ENCODE peak calls at places on chromosomes 2 and 18, in ten cellular contexts. W is Panc1, A is stomach, M is transverse colon, B is GM23338, Y is HepG2, Q is GM12878, C is vagina, P is HCT116, E is endothelial cell of umbilical vein. R is an unnamed sample.

GRCh38 chr18:36075862-36076587 is 8.7 kb upstream of the RPRD1A start:
- DNase-seq in W (peak; percentile 33), A (no peak), M (no peak), B (no peak), Y (peak; percentile 58), Q (peak; percentile 21), C (no peak), P (no peak), E (no peak), R (no peak)

GRCh38 chr18:42636309-42636708 is 479.2 kb downstream of the RIT2 start:
- DNase-seq in W (no peak), A (no peak), M (no peak), B (no peak), Y (no peak), Q (no peak), C (no peak), P (no peak), E (no peak), R (no peak)

GRCh38 chr2:20355131-20355530 is 4.5 kb upstream of the PUM2 start:
- DNase-seq in W (no peak), A (no peak), M (no peak), B (no peak), Y (peak; percentile 51), Q (no peak), C (no peak), P (no peak), E (no peak), R (no peak)

GRCh38 chr2:205675861-205676516 is 6.3 kb upstream of the NRP2 start:
- DNase-seq in W (no peak), A (no peak), M (no peak), B (peak; percentile 90), Y (peak; percentile 60), Q (no peak), C (no peak), P (peak; percentile 53), E (peak; percentile 74), R (no peak)

GRCh38 chr2:201621293-201621999 is 21.9 kb downstream of the TMEM237 start:
- DNase-seq in W (no peak), A (no peak), M (no peak), B (no peak), Y (no peak), Q (no peak), C (no peak), P (no peak), E (peak; percentile 89), R (no peak)

GRCh38 chr2:146837857-146838256 is 1007.0 kb upstream of the ACVR2A start:
- DNase-seq in W (no peak), A (no peak), M (no peak), B (no peak), Y (no peak), Q (no peak), C (no peak), P (no peak), E (peak; percentile 46), R (no peak)

GRCh38 chr2:225274751-225275150 is 124.8 kb upstream of the NYAP2 start:
- DNase-seq in W (no peak), A (no peak), M (no peak), B (no peak), Y (no peak), Q (no peak), C (no peak), P (no peak), E (no peak), R (no peak)

GRCh38 chr2:128064353-128064752 is 26.6 kb upstream of the UGGT1 start:
- DNase-seq in W (no peak), A (no peak), M (no peak), B (no peak), Y (no peak), Q (no peak), C (no peak), P (no peak), E (no peak), R (no peak)

GRCh38 chr2:19863303-19864041 is 38.3 kb downstream of the TTC32 start:
- DNase-seq in W (peak; percentile 27), A (peak; percentile 74), M (peak; percentile 68), B (peak; percentile 94), Y (peak; percentile 76), Q (no peak), C (no peak), P (peak; percentile 23), E (peak; percentile 55), R (no peak)

GRCh38 chr2:186129767-186130581 is 356.1 kb upstream of the ZC3H15 start:
- DNase-seq in W (peak; percentile 22), A (no peak), M (no peak), B (peak; percentile 44), Y (peak; percentile 75), Q (no peak), C (no peak), P (peak; percentile 42), E (peak; percentile 90), R (no peak)

GRCh38 chr2:219561179-219562048 is 9.9 kb downstream of the OBSL1 start:
- DNase-seq in W (no peak), A (no peak), M (no peak), B (peak; percentile 68), Y (peak; percentile 60), Q (no peak), C (no peak), P (no peak), E (no peak), R (no peak)

GRCh38 chr2:72900191-72900825 is 13.1 kb downstream of the SPR start:
- DNase-seq in W (no peak), A (no peak), M (no peak), B (no peak), Y (no peak), Q (no peak), C (no peak), P (no peak), E (no peak), R (peak; percentile 86)
- H3K27ac ChIP-seq in W (no peak overlapping the region), A (no peak overlapping the region), M (no peak overlapping the region), B (no peak overlapping the region), Y (no peak overlapping the region), Q (no peak overlapping the region), C (no peak overlapping the region), P (no peak overlapping the region), E (no peak overlapping the region), R (no peak overlapping the region)

GRCh38 chr18:47895565-47896250 is 34.8 kb downstream of the SMAD2 start:
- DNase-seq in W (no peak), A (no peak), M (no peak), B (no peak), Y (peak; percentile 19), Q (no peak), C (no peak), P (no peak), E (no peak), R (no peak)

GRCh38 chr18:47898696-47899095 is 31.8 kb downstream of the SMAD2 start:
- DNase-seq in W (no peak), A (no peak), M (no peak), B (peak; percentile 27), Y (peak; percentile 46), Q (no peak), C (no peak), P (no peak), E (peak; percentile 52), R (no peak)

GRCh38 chr18:47893047-47893446 is 37.4 kb downstream of the SMAD2 start:
- DNase-seq in W (no peak), A (no peak), M (no peak), B (no peak), Y (no peak), Q (no peak), C (no peak), P (no peak), E (no peak), R (no peak)

GRCh38 chr18:47898055-47898454 is 32.4 kb downstream of the SMAD2 start:
- DNase-seq in W (no peak), A (no peak), M (no peak), B (no peak), Y (no peak), Q (no peak), C (no peak), P (no peak), E (peak; percentile 32), R (no peak)

DNA sequence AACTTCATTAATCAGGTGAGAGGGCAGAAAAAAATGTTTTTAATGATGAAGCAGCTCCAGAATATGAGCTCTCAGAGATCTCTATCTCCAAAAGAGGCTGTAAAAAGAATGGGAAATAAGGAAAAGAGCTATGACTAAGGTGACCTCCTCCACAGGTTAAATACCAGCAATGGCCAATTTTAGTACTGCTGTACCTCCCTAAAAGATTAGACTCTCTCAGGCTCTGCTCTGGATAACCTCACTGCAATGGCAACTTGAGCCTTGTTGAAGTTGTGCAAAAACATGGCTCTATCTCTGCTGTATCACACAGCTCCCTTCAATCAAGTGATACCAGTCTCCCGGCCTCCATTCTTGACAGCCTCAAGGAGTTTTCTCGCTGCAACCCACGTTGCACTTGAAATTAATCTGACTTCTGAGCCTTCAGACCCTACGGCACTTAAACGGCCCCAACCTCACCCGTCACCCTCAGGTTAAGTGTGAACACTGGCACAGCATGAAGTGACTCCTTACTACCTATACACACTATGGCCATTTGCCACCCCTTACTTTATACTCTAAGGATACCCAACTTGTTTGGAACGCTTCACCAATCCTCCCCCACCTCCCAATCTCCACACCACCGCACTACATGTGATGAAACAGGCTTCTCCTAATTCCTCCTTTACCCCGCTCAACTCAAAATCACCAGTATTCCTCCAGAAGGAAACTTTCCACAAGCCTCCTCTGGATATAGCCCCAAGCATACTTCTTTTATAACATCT is 36.3 kb downstream of the SMAD2 start:
- DNase-seq in W (no peak), A (no peak), M (no peak), B (no peak), Y (no peak), Q (no peak), C (no peak), P (no peak), E (peak; percentile 29), R (no peak)
- TF ChIP-seq POLR2AphosphoS5 in W (no peak), A (no peak), M (no peak), B (no peak), Y (no peak), Q (no peak), C (no peak), P (no peak), E (peak; percentile 18), R (no peak)

DNA sequence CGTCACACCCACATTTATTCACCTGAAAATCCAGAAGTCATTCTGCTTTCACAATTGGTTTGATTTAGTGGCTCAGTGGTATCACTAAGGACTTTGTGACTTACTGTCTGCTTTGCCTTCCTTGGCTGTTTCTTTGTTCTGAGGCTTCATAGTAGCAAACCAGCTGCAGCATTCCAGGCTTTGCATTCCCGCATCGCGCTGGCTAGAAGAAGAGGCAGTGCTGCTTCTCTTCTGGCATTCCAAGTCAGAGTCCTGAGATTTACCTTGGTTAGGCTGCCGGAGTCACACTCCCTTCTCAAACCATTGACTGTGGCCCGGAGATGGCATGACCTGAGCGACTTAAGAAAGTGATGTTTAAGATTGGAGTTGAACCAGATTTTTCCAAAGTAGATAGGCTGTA is 35.1 kb downstream of the MYO1B start:
- DNase-seq in W (no peak), A (no peak), M (no peak), B (peak; percentile 90), Y (no peak), Q (no peak), C (no peak), P (no peak), E (no peak), R (no peak)
- H3K27ac ChIP-seq in W (no peak overlapping the region), A (no peak overlapping the region), M (no peak overlapping the region), B (peak overlapping the region; percentile 82), Y (peak overlapping the region; percentile 25), Q (no peak overlapping the region), C (no peak overlapping the region), P (no peak overlapping the region), E (no peak overlapping the region), R (no peak overlapping the region)

DNA sequence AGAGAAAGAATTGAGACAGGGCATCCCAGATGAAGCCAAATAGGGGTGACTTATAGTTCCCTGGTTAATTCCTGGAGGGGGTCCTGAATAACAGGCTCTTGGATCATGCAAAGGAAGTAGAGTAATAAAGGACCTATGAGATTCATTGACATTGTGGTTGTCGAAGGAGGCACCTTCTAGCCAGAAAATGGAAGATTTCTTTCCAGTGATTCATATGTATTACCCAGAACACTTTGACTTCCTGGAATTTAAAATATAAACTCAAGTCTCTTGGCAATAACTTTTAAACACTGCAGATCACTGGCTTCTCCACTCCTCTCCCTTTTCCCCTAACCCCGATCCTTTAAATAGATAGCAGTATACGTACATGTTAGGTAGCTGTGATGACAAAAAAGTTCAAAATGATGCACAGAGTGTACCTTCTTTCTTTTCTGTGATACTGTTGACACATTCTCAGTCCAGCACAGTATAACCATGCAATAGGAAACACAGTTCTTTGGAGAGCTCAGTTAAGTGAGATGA is 211.8 kb downstream of the LTBP1 start:
- DNase-seq in W (no peak), A (no peak), M (no peak), B (no peak), Y (no peak), Q (no peak), C (no peak), P (no peak), E (peak; percentile 85), R (no peak)
- TF ChIP-seq POLR2AphosphoS5 in W (no peak), A (no peak), M (no peak), B (no peak), Y (no peak), Q (no peak), C (no peak), P (no peak), E (peak; percentile 52), R (peak; percentile 25)

R was measured in esophagus muscularis mucosa.